ENCODE peak calls at places on chromosomes 12 and 14, in five cellular contexts. D is CD8-positive, alpha-beta memory T cell; S is ascending aorta; U is cardiac fibroblast; W is H7. P is an unnamed sample.

GRCh38 chr12:107328442-107329133 is 235.2 kb upstream of the CRY1 start:
- DNase-seq in D (no peak), S (no peak), U (peak), W (no peak), P (no peak)

GRCh38 chr12:15928870-15929571 is 17.9 kb downstream of the DERA start:
- DNase-seq in D (no peak), S (no peak), U (peak), W (peak), P (no peak)

GRCh38 chr14:104331871-104332605 is 193.7 kb downstream of the KIF26A start:
- DNase-seq in D (no peak), S (no peak), U (no peak), W (peak), P (no peak)

GRCh38 chr14:105385322-105385637 is 13.1 kb upstream of the TEX22 start:
- DNase-seq in D (peak), S (no peak), U (no peak), W (no peak), P (no peak)

GRCh38 chr12:6312529-6313325 is 2.2 kb downstream of the PLEKHG6 start:
- DNase-seq in D (no peak), S (no peak), U (peak), W (peak), P (no peak)

GRCh38 chr12:685388-685787 is 22.1 kb upstream of the NINJ2 start:
- DNase-seq in D (peak), S (no peak), U (peak), W (no peak), P (peak)

GRCh38 chr12:15664491-15664890 is 124.7 kb downstream of the EPS8 start:
- DNase-seq in D (no peak), S (no peak), U (peak), W (no peak), P (no peak)

GRCh38 chr12:70469221-70469820 is 103.2 kb downstream of the KCNMB4 start:
- DNase-seq in D (no peak), S (no peak), U (no peak), W (no peak), P (no peak)

GRCh38 chr12:116657921-116658495 is 79.9 kb downstream of the SPRING1 start:
- DNase-seq in D (no peak), S (no peak), U (no peak), W (no peak), P (no peak)

GRCh38 chr14:89422181-89422951 is 5.3 kb upstream of the FOXN3 start:
- DNase-seq in D (no peak), S (no peak), U (no peak), W (no peak), P (no peak)

GRCh38 chr12:125634813-125635212 is 569.6 kb downstream of the AACS start:
- DNase-seq in D (no peak), S (no peak), U (no peak), W (no peak), P (no peak)

GRCh38 chr14:100067971-100068959 is 3.0 kb downstream of the EVL start:
- DNase-seq in D (peak), S (peak), U (peak), W (no peak), P (peak)

GRCh38 chr12:93638095-93638494 is 39.1 kb upstream of the CRADD start:
- DNase-seq in D (no peak), S (no peak), U (no peak), W (no peak), P (no peak)

GRCh38 chr12:26701604-26702215 is 131.3 kb downstream of the ITPR2 start:
- DNase-seq in D (no peak), S (no peak), U (peak), W (no peak), P (peak)

GRCh38 chr12:100651694-100652093 is 78.2 kb downstream of the GAS2L3 start:
- DNase-seq in D (no peak), S (no peak), U (no peak), W (no peak), P (no peak)

GRCh38 chr12:4535092-4535491 is 3.6 kb upstream of the RAD51AP1 start:
- DNase-seq in D (no peak), S (no peak), U (no peak), W (no peak), P (no peak)

GRCh38 chr12:67735868-67736267 is 87.3 kb downstream of the DYRK2 start:
- DNase-seq in D (no peak), S (no peak), U (no peak), W (peak), P (no peak)

GRCh38 chr12:132465269-132466190 is 24.4 kb upstream of the FBRSL1 start:
- DNase-seq in D (no peak), S (no peak), U (no peak), W (no peak), P (no peak)

GRCh38 chr12:124469193-124469888 is 98.1 kb downstream of the NCOR2 start:
- DNase-seq in D (no peak), S (no peak), U (peak), W (peak), P (no peak)

GRCh38 chr12:117963836-117964235 is 5.0 kb downstream of the KSR2 start:
- DNase-seq in D (no peak), S (no peak), U (no peak), W (no peak), P (no peak)

GRCh38 chr14:64693766-64694165 is 10.5 kb upstream of the PLEKHG3 start:
- DNase-seq in D (no peak), S (peak), U (no peak), W (no peak), P (no peak)

GRCh38 chr14:63249112-63249511 is 44.9 kb downstream of the RHOJ start:
- DNase-seq in D (no peak), S (no peak), U (peak), W (no peak), P (no peak)

GRCh38 chr14:21405097-21405496 is 21.3 kb upstream of the SUPT16H start:
- DNase-seq in D (no peak), S (no peak), U (peak), W (no peak), P (no peak)

GRCh38 chr14:34937442-34937841 is 45.4 kb upstream of the SRP54 start:
- DNase-seq in D (no peak), S (no peak), U (no peak), W (no peak), P (no peak)

GRCh38 chr12:113239288-113239771 is 18.1 kb downstream of the TPCN1 start:
- DNase-seq in D (no peak), S (peak), U (no peak), W (no peak), P (no peak)

GRCh38 chr12:230925-231671 is 17.1 kb upstream of the SLC6A12 start:
- DNase-seq in D (no peak), S (peak), U (no peak), W (peak), P (no peak)

GRCh38 chr12:124188561-124189405 is 106.1 kb upstream of the RFLNA start:
- DNase-seq in D (no peak), S (peak), U (peak), W (no peak), P (no peak)

GRCh38 chr14:20400965-20401593 is 12.2 kb downstream of the TEP1 start:
- DNase-seq in D (no peak), S (peak), U (peak), W (no peak), P (no peak)

GRCh38 chr12:92915365-92915764 is 13.7 kb downstream of the EEA1 start:
- DNase-seq in D (no peak), S (no peak), U (no peak), W (no peak), P (no peak)

GRCh38 chr12:74454109-74454508 is 83.5 kb upstream of the ATXN7L3B start:
- DNase-seq in D (no peak), S (no peak), U (no peak), W (no peak), P (no peak)

GRCh38 chr14:26276757-26277156 is 321.1 kb downstream of the NOVA1 start:
- DNase-seq in D (no peak), S (no peak), U (no peak), W (peak), P (no peak)

GRCh38 chr12:11953523-11953922 is 117.2 kb upstream of the BCL2L14 start:
- DNase-seq in D (no peak), S (no peak), U (no peak), W (no peak), P (no peak)

GRCh38 chr12:63821781-63822251 is 22.7 kb upstream of the SRGAP1 start:
- DNase-seq in D (no peak), S (no peak), U (peak), W (no peak), P (no peak)
- H3K4me3 ChIP-seq in D (no peak), S (peak), U (peak), W (no peak), P (no peak)

GRCh38 chr12:114667669-114668150 is 16.3 kb downstream of the TBX3 start:
- DNase-seq in D (no peak), S (no peak), U (no peak), W (no peak), P (no peak)
- H3K4me3 ChIP-seq in D (no peak), S (peak), U (peak), W (peak), P (no peak)

GRCh38 chr12:96212456-96213375 is 18.5 kb downstream of the ELK3 start:
- DNase-seq in D (no peak), S (peak), U (no peak), W (no peak), P (no peak)

GRCh38 chr12:96208801-96209534 is 14.8 kb downstream of the ELK3 start:
- DNase-seq in D (no peak), S (peak), U (peak), W (no peak), P (no peak)

GRCh38 chr12:96213869-96214268 is 19.7 kb downstream of the ELK3 start:
- DNase-seq in D (no peak), S (no peak), U (no peak), W (no peak), P (no peak)

GRCh38 chr12:96210376-96211055 is 16.3 kb downstream of the ELK3 start:
- DNase-seq in D (no peak), S (peak), U (no peak), W (no peak), P (peak)

DNA sequence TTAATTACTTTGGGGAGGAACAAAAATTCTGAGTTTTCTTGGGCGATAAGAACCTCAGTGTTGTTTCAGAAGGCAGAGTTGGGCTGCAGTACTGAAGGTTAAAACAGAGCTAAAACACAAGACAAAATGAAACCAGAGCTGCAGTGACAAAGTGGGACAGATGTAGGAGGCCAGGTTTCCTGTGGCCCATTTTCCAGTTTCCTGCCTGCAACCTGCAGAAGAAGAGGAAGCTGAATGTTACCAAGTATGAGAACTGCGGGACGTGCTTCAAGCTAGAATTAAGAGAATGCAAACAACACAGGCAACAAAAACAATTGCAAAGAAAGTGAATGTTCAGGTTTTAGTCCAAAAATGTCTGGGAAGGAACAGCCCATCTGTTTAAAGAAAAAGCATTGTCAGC is 17.8 kb downstream of the ELK3 start:
- DNase-seq in D (no peak), S (peak), U (no peak), W (no peak), P (no peak)
- H3K4me3 ChIP-seq in D (no peak), S (no peak), U (no peak), W (no peak), P (no peak)

DNA sequence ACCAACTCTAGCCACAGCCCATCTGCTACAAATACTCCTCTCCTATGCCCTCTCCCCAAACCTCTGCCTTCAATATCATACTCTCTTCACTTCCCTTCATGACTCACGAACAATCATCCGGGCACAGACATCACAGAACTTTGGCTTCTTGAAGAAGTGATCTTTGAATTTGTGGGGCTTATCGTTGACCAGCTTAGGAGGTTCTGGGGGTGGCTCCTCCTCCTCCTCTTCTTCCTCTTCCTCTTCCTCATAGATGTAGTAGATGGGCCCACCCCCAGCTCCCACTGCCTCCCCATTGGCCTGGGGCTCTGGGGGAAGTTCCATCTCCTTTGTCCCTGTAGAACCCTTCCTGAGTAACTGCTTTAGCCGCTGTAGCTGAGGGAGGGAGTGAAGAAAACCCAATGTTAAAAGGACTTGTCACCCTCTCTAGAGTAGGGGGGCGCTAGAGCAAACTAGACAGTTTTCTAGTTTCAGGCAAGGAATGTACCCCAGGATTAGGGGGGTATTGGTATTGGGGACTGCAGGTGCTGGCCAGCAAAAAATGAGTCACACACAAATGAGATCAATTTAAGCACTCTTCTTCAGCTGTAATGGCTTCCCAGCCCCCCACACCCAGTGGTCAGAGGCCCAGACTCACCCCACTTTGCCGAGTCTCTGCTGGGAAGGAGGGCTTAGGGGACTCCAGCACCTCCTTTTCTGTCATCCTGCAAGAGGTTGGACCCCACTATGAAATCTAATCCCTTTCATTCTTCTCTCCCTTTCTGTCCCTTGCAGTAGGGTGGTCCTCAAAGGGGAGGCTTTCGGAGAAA is 1.8 kb downstream of the STAC3 start:
- DNase-seq in D (no peak), S (no peak), U (no peak), W (no peak), P (no peak)
- H3K4me3 ChIP-seq in D (no peak), S (no peak), U (no peak), W (no peak), P (no peak)

DNA sequence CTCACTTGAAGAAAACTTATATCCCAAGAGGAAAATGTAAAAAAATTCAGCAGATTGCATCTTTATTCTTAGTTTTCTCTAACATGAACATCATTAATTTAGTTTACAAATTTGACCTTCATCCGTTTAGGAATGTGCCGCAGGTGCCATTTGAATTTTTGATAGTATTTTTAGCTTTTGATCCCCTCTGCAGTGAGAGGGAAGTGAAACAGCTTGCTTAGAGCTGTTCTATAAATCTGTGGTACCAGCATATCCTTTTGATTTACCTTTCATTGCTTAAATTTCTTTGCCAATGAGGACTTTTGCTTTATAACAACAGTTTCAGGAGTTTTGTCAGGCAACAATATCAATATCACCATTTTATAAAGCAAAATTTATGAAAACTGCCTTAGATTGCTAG is 32.7 kb downstream of the DUSP6 start:
- DNase-seq in D (no peak), S (no peak), U (no peak), W (no peak), P (no peak)
- H3K4me3 ChIP-seq in D (no peak), S (no peak), U (no peak), W (no peak), P (no peak)

GRCh38 chr12:108637631-108638030 is 3.9 kb upstream of the SELPLG start:
- DNase-seq in D (no peak), S (no peak), U (no peak), W (no peak), P (no peak)
- H3K4me3 ChIP-seq in D (no peak), S (no peak), U (no peak), W (no peak), P (no peak)